ENCODE peak calls at places on chromosome 15, in six cellular contexts. One of them, this sample, is unnamed.

GRCh38 chr15:57792729-57793449 is 86.4 kb downstream of the POLR2M start:
- DNase-seq in WERI-Rb-1: no peak
- DNase-seq in nephron progenitor cell: peak
- DNase-seq in OCI-LY7: no peak
- DNase-seq in cardiac fibroblast: no peak
- DNase-seq in kidney: no peak
- DNase-seq in this sample: no peak

GRCh38 chr15:98838387-98839259 is 169.0 kb downstream of the PGPEP1L start:
- DNase-seq in nephron progenitor cell: peak
- DNase-seq in cardiac fibroblast: no peak
- DNase-seq in OCI-LY7: no peak
- DNase-seq in WERI-Rb-1: no peak
- DNase-seq in kidney: no peak
- DNase-seq in this sample: no peak

GRCh38 chr15:39248204-39248603 is 332.7 kb upstream of the THBS1 start:
- DNase-seq in nephron progenitor cell: no peak
- DNase-seq in kidney: no peak
- DNase-seq in cardiac fibroblast: peak
- DNase-seq in OCI-LY7: no peak
- DNase-seq in WERI-Rb-1: no peak
- DNase-seq in this sample: no peak

GRCh38 chr15:46280753-46281521 is 646.1 kb downstream of the SQOR start:
- DNase-seq in OCI-LY7: peak
- DNase-seq in WERI-Rb-1: peak
- DNase-seq in kidney: no peak
- DNase-seq in cardiac fibroblast: peak
- DNase-seq in nephron progenitor cell: no peak
- DNase-seq in this sample: no peak

GRCh38 chr15:95394186-95395067 is 936.1 kb upstream of the NR2F2 start:
- DNase-seq in OCI-LY7: no peak
- DNase-seq in kidney: no peak
- DNase-seq in cardiac fibroblast: peak
- DNase-seq in WERI-Rb-1: no peak
- DNase-seq in nephron progenitor cell: no peak
- DNase-seq in this sample: no peak

GRCh38 chr15:34994925-34995324 is 6.8 kb upstream of the ZNF770 start:
- DNase-seq in WERI-Rb-1: no peak
- DNase-seq in kidney: no peak
- DNase-seq in nephron progenitor cell: no peak
- DNase-seq in cardiac fibroblast: no peak
- DNase-seq in OCI-LY7: no peak
- DNase-seq in this sample: no peak

GRCh38 chr15:101089579-101090459 is 162.0 kb downstream of the CHSY1 start:
- DNase-seq in cardiac fibroblast: no peak
- DNase-seq in WERI-Rb-1: no peak
- DNase-seq in OCI-LY7: no peak
- DNase-seq in nephron progenitor cell: no peak
- DNase-seq in kidney: no peak
- DNase-seq in this sample: no peak

GRCh38 chr15:100383302-100384107 is 41.7 kb upstream of the ADAMTS17 start:
- DNase-seq in cardiac fibroblast: peak
- DNase-seq in OCI-LY7: peak
- DNase-seq in kidney: no peak
- DNase-seq in nephron progenitor cell: no peak
- DNase-seq in WERI-Rb-1: peak
- DNase-seq in this sample: no peak

GRCh38 chr15:65110676-65111292 is 4.2 kb downstream of the UBAP1L start:
- DNase-seq in WERI-Rb-1: peak
- DNase-seq in nephron progenitor cell: no peak
- DNase-seq in cardiac fibroblast: peak
- DNase-seq in kidney: no peak
- DNase-seq in OCI-LY7: no peak
- DNase-seq in this sample: peak

GRCh38 chr15:34721802-34722795 is 32.7 kb downstream of the GJD2 start:
- DNase-seq in cardiac fibroblast: peak
- DNase-seq in nephron progenitor cell: peak
- DNase-seq in kidney: peak
- DNase-seq in WERI-Rb-1: peak
- DNase-seq in OCI-LY7: no peak
- DNase-seq in this sample: peak

GRCh38 chr15:50304856-50305255 is 39.3 kb upstream of the HDC start:
- DNase-seq in nephron progenitor cell: no peak
- DNase-seq in kidney: no peak
- DNase-seq in cardiac fibroblast: no peak
- DNase-seq in OCI-LY7: no peak
- DNase-seq in WERI-Rb-1: no peak
- DNase-seq in this sample: no peak

GRCh38 chr15:22944651-22945050 is 35.5 kb downstream of the CYFIP1 start:
- DNase-seq in WERI-Rb-1: no peak
- DNase-seq in kidney: peak
- DNase-seq in nephron progenitor cell: no peak
- DNase-seq in OCI-LY7: no peak
- DNase-seq in cardiac fibroblast: no peak
- DNase-seq in this sample: no peak

GRCh38 chr15:100191161-100191560 is 150.6 kb downstream of the ADAMTS17 start:
- DNase-seq in cardiac fibroblast: no peak
- DNase-seq in WERI-Rb-1: no peak
- DNase-seq in kidney: peak
- DNase-seq in nephron progenitor cell: no peak
- DNase-seq in OCI-LY7: peak
- DNase-seq in this sample: no peak

GRCh38 chr15:45630958-45631691 is 3.7 kb upstream of the SQOR start:
- DNase-seq in nephron progenitor cell: no peak
- DNase-seq in cardiac fibroblast: peak
- DNase-seq in kidney: no peak
- DNase-seq in WERI-Rb-1: no peak
- DNase-seq in OCI-LY7: no peak
- DNase-seq in this sample: no peak

GRCh38 chr15:31280037-31280830 is 46.4 kb upstream of the KLF13 start:
- DNase-seq in kidney: peak
- DNase-seq in OCI-LY7: no peak
- DNase-seq in WERI-Rb-1: peak
- DNase-seq in cardiac fibroblast: no peak
- DNase-seq in nephron progenitor cell: no peak
- DNase-seq in this sample: no peak

GRCh38 chr15:38536201-38536676 is 28.4 kb downstream of the RASGRP1 start:
- DNase-seq in kidney: peak
- DNase-seq in WERI-Rb-1: no peak
- DNase-seq in cardiac fibroblast: peak
- DNase-seq in nephron progenitor cell: no peak
- DNase-seq in OCI-LY7: no peak
- DNase-seq in this sample: no peak

GRCh38 chr15:49045691-49046112 is 544 bp downstream of the SECISBP2L start:
- DNase-seq in nephron progenitor cell: no peak
- DNase-seq in cardiac fibroblast: peak
- DNase-seq in kidney: no peak
- DNase-seq in OCI-LY7: peak
- DNase-seq in WERI-Rb-1: no peak
- DNase-seq in this sample: no peak

GRCh38 chr15:69893863-69894262 is 203.9 kb downstream of the TLE3 start:
- DNase-seq in cardiac fibroblast: peak
- DNase-seq in OCI-LY7: no peak
- DNase-seq in WERI-Rb-1: peak
- DNase-seq in kidney: no peak
- DNase-seq in nephron progenitor cell: peak
- DNase-seq in this sample: no peak

GRCh38 chr15:56496635-56497034 is 31.7 kb upstream of the MNS1 start:
- DNase-seq in kidney: no peak
- DNase-seq in WERI-Rb-1: peak
- DNase-seq in cardiac fibroblast: peak
- DNase-seq in nephron progenitor cell: no peak
- DNase-seq in OCI-LY7: peak
- DNase-seq in this sample: peak

GRCh38 chr15:48283361-48284157 is 47.7 kb upstream of the DUT start:
- DNase-seq in nephron progenitor cell: no peak
- DNase-seq in cardiac fibroblast: no peak
- DNase-seq in WERI-Rb-1: peak
- DNase-seq in kidney: no peak
- DNase-seq in OCI-LY7: no peak
- DNase-seq in this sample: no peak

GRCh38 chr15:34610388-34610787 is 26.9 kb upstream of the GOLGA8B start:
- DNase-seq in OCI-LY7: peak
- DNase-seq in WERI-Rb-1: no peak
- DNase-seq in kidney: no peak
- DNase-seq in cardiac fibroblast: peak
- DNase-seq in nephron progenitor cell: no peak
- DNase-seq in this sample: no peak

GRCh38 chr15:40340038-40340739 is 550 bp downstream of the CCDC9B start:
- DNase-seq in OCI-LY7: no peak
- DNase-seq in kidney: peak
- DNase-seq in WERI-Rb-1: no peak
- DNase-seq in nephron progenitor cell: peak
- DNase-seq in cardiac fibroblast: peak
- DNase-seq in this sample: no peak

GRCh38 chr15:89566141-89566540 is 9.1 kb upstream of the TICRR start:
- DNase-seq in kidney: no peak
- DNase-seq in nephron progenitor cell: no peak
- DNase-seq in WERI-Rb-1: no peak
- DNase-seq in cardiac fibroblast: no peak
- DNase-seq in OCI-LY7: no peak
- DNase-seq in this sample: no peak

GRCh38 chr15:69573815-69574472 is 121.3 kb downstream of the RPLP1 start:
- DNase-seq in OCI-LY7: no peak
- DNase-seq in kidney: peak
- DNase-seq in cardiac fibroblast: peak
- DNase-seq in WERI-Rb-1: no peak
- DNase-seq in nephron progenitor cell: no peak
- DNase-seq in this sample: no peak

GRCh38 chr15:31346367-31347066 is 19.9 kb downstream of the KLF13 start:
- DNase-seq in nephron progenitor cell: no peak
- DNase-seq in kidney: no peak
- DNase-seq in cardiac fibroblast: no peak
- DNase-seq in OCI-LY7: peak
- DNase-seq in WERI-Rb-1: no peak
- DNase-seq in this sample: no peak

GRCh38 chr15:60788514-60789091 is 309.7 kb upstream of the ICE2 start:
- DNase-seq in kidney: peak
- DNase-seq in nephron progenitor cell: no peak
- DNase-seq in OCI-LY7: no peak
- DNase-seq in WERI-Rb-1: no peak
- DNase-seq in cardiac fibroblast: no peak
- DNase-seq in this sample: no peak

GRCh38 chr15:79431636-79432344 is at the start of gene MINAR1:
- DNase-seq in WERI-Rb-1: peak
- DNase-seq in kidney: peak
- DNase-seq in cardiac fibroblast: peak
- DNase-seq in OCI-LY7: no peak
- DNase-seq in nephron progenitor cell: peak
- DNase-seq in this sample: peak

GRCh38 chr15:79432345-79433311 is 492 bp downstream of the MINAR1 start:
- DNase-seq in WERI-Rb-1: no peak
- DNase-seq in OCI-LY7: no peak
- DNase-seq in kidney: peak
- DNase-seq in nephron progenitor cell: peak
- DNase-seq in cardiac fibroblast: no peak
- DNase-seq in this sample: no peak

GRCh38 chr15:79430901-79431635 is 1.1 kb upstream of the MINAR1 start:
- DNase-seq in WERI-Rb-1: no peak
- DNase-seq in kidney: peak
- DNase-seq in OCI-LY7: no peak
- DNase-seq in nephron progenitor cell: peak
- DNase-seq in cardiac fibroblast: peak
- DNase-seq in this sample: no peak

GRCh38 chr15:79434361-79434760 is 2.2 kb downstream of the MINAR1 start:
- DNase-seq in cardiac fibroblast: no peak
- DNase-seq in OCI-LY7: no peak
- DNase-seq in nephron progenitor cell: no peak
- DNase-seq in WERI-Rb-1: no peak
- DNase-seq in kidney: no peak
- DNase-seq in this sample: no peak

GRCh38 chr15:79433610-79434009 is 1.5 kb downstream of the MINAR1 start:
- DNase-seq in WERI-Rb-1: no peak
- DNase-seq in cardiac fibroblast: no peak
- DNase-seq in OCI-LY7: no peak
- DNase-seq in kidney: no peak
- DNase-seq in nephron progenitor cell: peak
- DNase-seq in this sample: no peak
- TF ChIP-seq CTCF in WERI-Rb-1: no peak
- TF ChIP-seq CTCF in cardiac fibroblast: no peak
- TF ChIP-seq CTCF in OCI-LY7: no peak
- TF ChIP-seq CTCF in kidney: no peak
- TF ChIP-seq CTCF in nephron progenitor cell: no peak
- TF ChIP-seq CTCF in this sample: no peak

GRCh38 chr15:93438310-93438709 is 349.3 kb upstream of the RGMA start:
- DNase-seq in OCI-LY7: no peak
- DNase-seq in kidney: no peak
- DNase-seq in WERI-Rb-1: no peak
- DNase-seq in nephron progenitor cell: no peak
- DNase-seq in cardiac fibroblast: no peak
- DNase-seq in this sample: no peak
- TF ChIP-seq CTCF in OCI-LY7: no peak
- TF ChIP-seq CTCF in kidney: no peak
- TF ChIP-seq CTCF in WERI-Rb-1: no peak
- TF ChIP-seq CTCF in nephron progenitor cell: no peak
- TF ChIP-seq CTCF in cardiac fibroblast: no peak
- TF ChIP-seq CTCF in this sample: no peak

GRCh38 chr15:71753346-71753745 is 57.0 kb upstream of the NR2E3 start:
- DNase-seq in OCI-LY7: no peak
- DNase-seq in nephron progenitor cell: no peak
- DNase-seq in cardiac fibroblast: peak
- DNase-seq in WERI-Rb-1: no peak
- DNase-seq in kidney: no peak
- DNase-seq in this sample: no peak

GRCh38 chr15:71752085-71752484 is 58.3 kb upstream of the NR2E3 start:
- DNase-seq in cardiac fibroblast: no peak
- DNase-seq in nephron progenitor cell: no peak
- DNase-seq in OCI-LY7: no peak
- DNase-seq in WERI-Rb-1: no peak
- DNase-seq in kidney: no peak
- DNase-seq in this sample: no peak

GRCh38 chr15:71755092-71755491 is 55.3 kb upstream of the NR2E3 start:
- DNase-seq in OCI-LY7: no peak
- DNase-seq in nephron progenitor cell: no peak
- DNase-seq in WERI-Rb-1: no peak
- DNase-seq in kidney: no peak
- DNase-seq in cardiac fibroblast: no peak
- DNase-seq in this sample: no peak

GRCh38 chr15:71754660-71755059 is 55.7 kb upstream of the NR2E3 start:
- DNase-seq in OCI-LY7: no peak
- DNase-seq in kidney: no peak
- DNase-seq in cardiac fibroblast: no peak
- DNase-seq in nephron progenitor cell: no peak
- DNase-seq in WERI-Rb-1: no peak
- DNase-seq in this sample: no peak

GRCh38 chr15:71752604-71753289 is 57.6 kb upstream of the NR2E3 start:
- DNase-seq in cardiac fibroblast: peak
- DNase-seq in nephron progenitor cell: peak
- DNase-seq in kidney: no peak
- DNase-seq in WERI-Rb-1: peak
- DNase-seq in OCI-LY7: peak
- DNase-seq in this sample: no peak
- TF ChIP-seq CTCF in cardiac fibroblast: peak
- TF ChIP-seq CTCF in nephron progenitor cell: peak
- TF ChIP-seq CTCF in kidney: peak
- TF ChIP-seq CTCF in WERI-Rb-1: peak
- TF ChIP-seq CTCF in OCI-LY7: peak
- TF ChIP-seq CTCF in this sample: peak

GRCh38 chr15:62912808-62913207 is 129.7 kb upstream of the TPM1 start:
- DNase-seq in kidney: no peak
- DNase-seq in nephron progenitor cell: peak
- DNase-seq in OCI-LY7: no peak
- DNase-seq in WERI-Rb-1: peak
- DNase-seq in cardiac fibroblast: no peak
- DNase-seq in this sample: no peak
- TF ChIP-seq CTCF in kidney: no peak
- TF ChIP-seq CTCF in nephron progenitor cell: peak
- TF ChIP-seq CTCF in OCI-LY7: no peak
- TF ChIP-seq CTCF in WERI-Rb-1: peak
- TF ChIP-seq CTCF in cardiac fibroblast: no peak
- TF ChIP-seq CTCF in this sample: no peak

This sample was measured in D721Med.